ENCODE peak calls at places on chromosome 4, in eight cellular contexts. O, E, H, N, L, U, R and T are unnamed samples.

GRCh38 chr4:161577604-161578301 is 586.0 kb downstream of the FSTL5 start:
- DNase-seq in O (peak), E (peak), H (no peak), N (no peak), L (no peak), U (no peak), R (no peak), T (no peak)

GRCh38 chr4:53688186-53688790 is 97.0 kb upstream of the LNX1 start:
- DNase-seq in O (peak), E (peak), H (peak), N (peak), L (no peak), U (no peak), R (no peak), T (no peak)

GRCh38 chr4:121709766-121710405 is 13.1 kb upstream of the ANXA5 start:
- DNase-seq in O (no peak), E (no peak), H (no peak), N (no peak), L (no peak), U (no peak), R (no peak), T (no peak)

GRCh38 chr4:26197018-26197779 is 123.6 kb upstream of the RBPJ start:
- DNase-seq in O (peak), E (peak), H (peak), N (peak), L (no peak), U (no peak), R (no peak), T (no peak)

GRCh38 chr4:20065952-20066351 is 185.8 kb upstream of the SLIT2 start:
- DNase-seq in O (no peak), E (no peak), H (no peak), N (no peak), L (no peak), U (no peak), R (no peak), T (no peak)

GRCh38 chr4:22369901-22370562 is 145.8 kb downstream of the ADGRA3 start:
- DNase-seq in O (no peak), E (no peak), H (no peak), N (no peak), L (no peak), U (no peak), R (no peak), T (no peak)

GRCh38 chr4:15147709-15148651 is 145.7 kb downstream of the CPEB2 start:
- DNase-seq in O (no peak), E (no peak), H (no peak), N (no peak), L (no peak), U (no peak), R (peak), T (no peak)

GRCh38 chr4:147829401-147830101 is 97.7 kb downstream of the ARHGAP10 start:
- DNase-seq in O (no peak), E (peak), H (no peak), N (no peak), L (no peak), U (no peak), R (no peak), T (peak)

GRCh38 chr4:103400405-103400804 is 202.3 kb upstream of the CENPE start:
- DNase-seq in O (no peak), E (peak), H (no peak), N (no peak), L (no peak), U (peak), R (no peak), T (no peak)

GRCh38 chr4:122552898-122553297 is 68.0 kb downstream of the IL21 start:
- DNase-seq in O (no peak), E (no peak), H (peak), N (no peak), L (no peak), U (no peak), R (no peak), T (no peak)

GRCh38 chr4:14446904-14447303 is 555.4 kb upstream of the CPEB2 start:
- DNase-seq in O (no peak), E (peak), H (no peak), N (no peak), L (no peak), U (no peak), R (no peak), T (no peak)

GRCh38 chr4:120524237-120524636 is 398.3 kb downstream of the PRDM5 start:
- DNase-seq in O (no peak), E (no peak), H (no peak), N (no peak), L (no peak), U (no peak), R (no peak), T (no peak)

GRCh38 chr4:74109116-74109791 is 10.3 kb upstream of the CXCL2 start:
- DNase-seq in O (peak), E (peak), H (no peak), N (peak), L (no peak), U (no peak), R (no peak), T (no peak)

GRCh38 chr4:46586566-46586965 is 196.6 kb upstream of the GABRA2 start:
- DNase-seq in O (no peak), E (no peak), H (no peak), N (no peak), L (no peak), U (no peak), R (no peak), T (no peak)

GRCh38 chr4:30714408-30715031 is 5.6 kb upstream of the PCDH7 start:
- DNase-seq in O (no peak), E (peak), H (no peak), N (peak), L (peak), U (peak), R (peak), T (peak)

GRCh38 chr4:6898763-6899162 is 10.9 kb upstream of the TBC1D14 start:
- DNase-seq in O (no peak), E (no peak), H (no peak), N (peak), L (no peak), U (no peak), R (no peak), T (no peak)

GRCh38 chr4:175509320-175509719 is 302.7 kb downstream of the GPM6A start:
- DNase-seq in O (no peak), E (no peak), H (no peak), N (no peak), L (no peak), U (peak), R (no peak), T (no peak)

GRCh38 chr4:120977435-120977997 is 55.0 kb upstream of the PRDM5 start:
- DNase-seq in O (peak), E (peak), H (peak), N (peak), L (no peak), U (no peak), R (no peak), T (no peak)

GRCh38 chr4:101252721-101253120 is 94.6 kb downstream of the PPP3CA start:
- DNase-seq in O (no peak), E (no peak), H (no peak), N (peak), L (no peak), U (no peak), R (no peak), T (no peak)

GRCh38 chr4:152572417-152573086 is 36.7 kb upstream of the FBXW7 start:
- DNase-seq in O (no peak), E (no peak), H (no peak), N (no peak), L (no peak), U (no peak), R (no peak), T (no peak)

GRCh38 chr4:87375719-87376291 is 15.2 kb downstream of the HSD17B11 start:
- DNase-seq in O (peak), E (peak), H (no peak), N (peak), L (peak), U (no peak), R (no peak), T (peak)

GRCh38 chr4:115126487-115126886 is 13.1 kb upstream of the NDST4 start:
- DNase-seq in O (no peak), E (peak), H (no peak), N (no peak), L (peak), U (no peak), R (no peak), T (peak)

GRCh38 chr4:53863163-53863562 is 201.2 kb downstream of the CHIC2 start:
- DNase-seq in O (no peak), E (peak), H (no peak), N (no peak), L (peak), U (no peak), R (no peak), T (no peak)

GRCh38 chr4:66681962-66682361 is 863.3 kb downstream of the CENPC start:
- DNase-seq in O (no peak), E (peak), H (no peak), N (no peak), L (peak), U (no peak), R (no peak), T (no peak)

GRCh38 chr4:78938868-78939666 is at the start of gene PAQR3:
- DNase-seq in O (peak), E (peak), H (peak), N (peak), L (peak), U (peak), R (peak), T (peak)

GRCh38 chr4:38783109-38783460 is 295 bp upstream of the TLR10 start:
- DNase-seq in O (no peak), E (no peak), H (no peak), N (no peak), L (no peak), U (no peak), R (no peak), T (no peak)

GRCh38 chr4:8348071-8348470 is 78.5 kb downstream of the HTRA3 start:
- DNase-seq in O (no peak), E (no peak), H (no peak), N (no peak), L (no peak), U (no peak), R (no peak), T (no peak)

GRCh38 chr4:138522366-138522765 is 280.2 kb upstream of the SLC7A11 start:
- DNase-seq in O (no peak), E (peak), H (no peak), N (peak), L (no peak), U (peak), R (no peak), T (no peak)

GRCh38 chr4:143782521-143782920 is 82.0 kb upstream of the FREM3 start:
- DNase-seq in O (no peak), E (no peak), H (no peak), N (no peak), L (no peak), U (no peak), R (no peak), T (no peak)

GRCh38 chr4:122777846-122778501 is 45.5 kb downstream of the BBS12 start:
- DNase-seq in O (no peak), E (peak), H (no peak), N (no peak), L (no peak), U (no peak), R (no peak), T (no peak)

GRCh38 chr4:42282081-42282901 is 115.0 kb upstream of the SHISA3 start:
- DNase-seq in O (peak), E (peak), H (peak), N (peak), L (peak), U (peak), R (peak), T (peak)

GRCh38 chr4:88029556-88029955 is 22.1 kb downstream of the PKD2 start:
- DNase-seq in O (no peak), E (peak), H (no peak), N (no peak), L (no peak), U (no peak), R (no peak), T (no peak)